ENCODE peak calls at places on chromosomes 6 and 20, in five cellular contexts. N is fibroblast of villous mesenchyme; R is ACHN; D is SW480; S is stimulated activated CD8-positive, alpha-beta memory T cell treated with anti-CD3 and anti-CD28 coated beads, Interleukin-2, amount 100 ng/mL, for 1 hour. B is an unnamed sample.
A peak's percentile ranks its signal among the peaks of the same experiment; 100 is the strongest.

GRCh38 chr20:51159303-51159702 is 136.4 kb upstream of the KCNG1 start:
- DNase-seq in N (no peak), R (no peak), D (no peak), S (no peak), B (no peak)

GRCh38 chr6:28553986-28554881 is 28.6 kb downstream of the GPX5 start:
- DNase-seq in R (peak; percentile 11), N (no peak), S (no peak), D (no peak), B (no peak)

GRCh38 chr6:137271245-137272183 is 52.3 kb upstream of the IFNGR1 start:
- DNase-seq in D (peak; percentile 48), N (peak; percentile 59), R (peak; percentile 65), S (no peak), B (peak; percentile 69)

GRCh38 chr20:10504893-10505292 is 69.8 kb downstream of the SLX4IP start:
- DNase-seq in D (no peak), S (no peak), N (peak; percentile 93), R (no peak), B (no peak)

GRCh38 chr6:150334790-150335783 is 33.7 kb upstream of the IYD start:
- DNase-seq in N (peak; percentile 77), S (no peak), D (peak; percentile 48), R (peak; percentile 60), B (peak; percentile 57)

GRCh38 chr20:3805594-3806264 is 9.6 kb downstream of the CDC25B start:
- DNase-seq in R (no peak), N (peak; percentile 73), S (no peak), D (no peak), B (no peak)

GRCh38 chr20:46965124-46965455 is 70.4 kb downstream of the EYA2 start:
- DNase-seq in N (no peak), R (no peak), S (no peak), D (no peak), B (no peak)

GRCh38 chr6:47094351-47094925 is 52.3 kb upstream of the ADGRF1 start:
- DNase-seq in R (no peak), D (peak; percentile 36), N (no peak), S (no peak), B (peak; percentile 56)

GRCh38 chr6:7238900-7239589 is 74.0 kb downstream of the SSR1 start:
- DNase-seq in R (peak; percentile 79), N (peak; percentile 73), S (peak; percentile 22), D (peak; percentile 72), B (peak; percentile 63)